ENCODE peak calls at places on chromosomes 6 and 20, in five cellular contexts. U is ecto neural progenitor cell; E is posterior cingulate gyrus; V is GM20000; L is CD8-positive, alpha-beta T cell. Q is an unnamed sample.

GRCh38 chr6:47483853-47484546 is 6.4 kb downstream of the CD2AP start:
- DNase-seq in U (no peak), E (no peak), L (no peak), V (no peak), Q (no peak)

GRCh38 chr6:337782-338464 is 45.6 kb downstream of the DUSP22 start:
- DNase-seq in V (no peak), E (no peak), L (no peak), U (no peak), Q (no peak)

GRCh38 chr6:106927531-106928398 is 46.8 kb downstream of the CD24 start:
- DNase-seq in E (no peak), V (peak), U (peak), L (no peak), Q (no peak)

GRCh38 chr6:41306187-41306854 is 19.8 kb upstream of the TREM1 start:
- DNase-seq in V (peak), E (peak), U (no peak), L (peak), Q (peak)

GRCh38 chr20:21505161-21505809 is 8.6 kb downstream of the NKX2-2 start:
- DNase-seq in E (peak), U (peak), L (peak), V (peak), Q (no peak)

GRCh38 chr6:44045672-44046015 is 81.6 kb downstream of the MRPL14 start:
- DNase-seq in E (peak), U (no peak), V (no peak), L (no peak), Q (no peak)

GRCh38 chr6:40996591-40997247 is 42.3 kb downstream of the UNC5CL start:
- DNase-seq in E (no peak), L (no peak), U (no peak), V (no peak), Q (no peak)

GRCh38 chr20:588932-589672 is 21.0 kb downstream of the TCF15 start:
- DNase-seq in U (no peak), V (peak), E (no peak), L (no peak), Q (no peak)

GRCh38 chr6:22298393-22299010 is 1.7 kb upstream of the PRL start:
- DNase-seq in V (no peak), E (no peak), L (no peak), U (no peak), Q (peak)

GRCh38 chr6:112691289-112691688 is 344.2 kb downstream of the RFPL4B start:
- DNase-seq in U (no peak), E (no peak), V (no peak), L (no peak), Q (peak)

GRCh38 chr6:5442319-5442718 is 181.0 kb downstream of the FARS2 start:
- DNase-seq in E (no peak), V (no peak), U (no peak), L (no peak), Q (no peak)

GRCh38 chr6:127026247-127026646 is 92.2 kb upstream of the RSPO3 start:
- DNase-seq in U (no peak), E (no peak), V (no peak), L (no peak), Q (no peak)

Q was measured in amniotic stem cell.